ENCODE peak calls at places on chromosomes 4 and X, in five cellular contexts. D is ovary, Y is DND-41, B is MM.1S, C is uterus. V is an unnamed sample. For H3K9me3, the result is how much of the 10 kb centered on the place peaks cover.

GRCh38 chr4:168654206-168655174 is 157.6 kb downstream of the PALLD start:
- DNase-seq in D (no peak), Y (no peak), B (peak), C (no peak), V (no peak)

GRCh38 chrX:41441934-41442823 is 5.0 kb upstream of the NYX start:
- DNase-seq in D (peak), Y (peak), B (peak), C (peak), V (no peak)

GRCh38 chr4:80322716-80323115 is 12.8 kb upstream of the CFAP299 start:
- DNase-seq in D (no peak), Y (peak), B (peak), C (no peak), V (no peak)

GRCh38 chrX:30957753-30958152 is 68.7 kb upstream of the TAB3 start:
- DNase-seq in D (no peak), Y (no peak), B (no peak), C (no peak), V (no peak)

GRCh38 chr4:101724093-101724492 is 66.4 kb upstream of the BANK1 start:
- DNase-seq in D (no peak), Y (no peak), B (peak), C (no peak), V (no peak)

GRCh38 chr4:61783050-61783449 is 582.9 kb downstream of the ADGRL3 start:
- DNase-seq in D (no peak), Y (no peak), B (no peak), C (no peak), V (no peak)

GRCh38 chrX:54639018-54639345 is 109.0 kb downstream of the GNL3L start:
- DNase-seq in D (no peak), Y (no peak), B (no peak), C (no peak), V (no peak)

GRCh38 chrX:19593684-19594083 is 78.4 kb upstream of the MAP3K15 start:
- DNase-seq in D (no peak), Y (peak), B (peak), C (no peak), V (no peak)

GRCh38 chr4:95118507-95118906 is 360.8 kb downstream of the BMPR1B start:
- DNase-seq in D (no peak), Y (no peak), B (no peak), C (no peak), V (no peak)

GRCh38 chr4:71241467-71242401 is 97.1 kb upstream of the SLC4A4 start:
- DNase-seq in D (no peak), Y (no peak), B (no peak), C (no peak), V (no peak)

GRCh38 chr4:48016141-48017107 is at the start of the genes CNGA1 and NIPAL1:
- DNase-seq in D (peak), Y (no peak), B (peak), C (peak), V (peak)

GRCh38 chrX:11724122-11725017 is 33.7 kb upstream of the MSL3 start:
- DNase-seq in D (no peak), Y (peak), B (peak), C (peak), V (no peak)

GRCh38 chr4:16952462-16952871 is 54.0 kb upstream of the LDB2 start:
- DNase-seq in D (no peak), Y (no peak), B (no peak), C (no peak), V (no peak)
- H3K4me3 ChIP-seq in D (no peak), Y (no peak), B (no peak), C (no peak), V (no peak)

GRCh38 chrX:40310016-40310415 is 212.3 kb upstream of the BCOR start:
- DNase-seq in D (peak), Y (no peak), B (no peak), C (no peak), V (no peak)

GRCh38 chrX:40316502-40316901 is 218.7 kb upstream of the BCOR start:
- DNase-seq in D (no peak), Y (no peak), B (no peak), C (no peak), V (no peak)

GRCh38 chrX:40314070-40314469 is 216.3 kb upstream of the BCOR start:
- DNase-seq in D (no peak), Y (no peak), B (no peak), C (no peak), V (no peak)

GRCh38 chrX:40318076-40318475 is 220.3 kb upstream of the BCOR start:
- DNase-seq in D (no peak), Y (no peak), B (no peak), C (no peak), V (no peak)

DNA sequence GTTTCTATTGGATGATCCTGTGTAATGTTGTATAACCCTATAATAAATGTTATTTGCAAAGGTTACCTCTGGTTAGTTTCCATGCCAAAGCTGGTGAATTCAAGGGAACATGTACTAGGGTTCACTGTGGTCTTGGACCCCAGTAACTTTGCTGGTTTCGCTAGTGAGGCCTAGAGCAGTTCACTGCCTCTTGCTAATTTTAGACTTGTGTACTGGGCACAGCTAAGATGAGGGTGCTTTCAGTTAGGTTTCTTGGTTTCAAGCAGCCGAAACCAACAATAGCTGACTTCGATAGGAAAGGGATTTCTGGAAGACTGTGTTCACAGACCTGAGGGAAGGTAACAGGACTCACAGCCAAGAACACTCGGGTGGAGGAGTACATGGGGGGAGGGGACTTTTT is 215.5 kb upstream of the BCOR start:
- DNase-seq in D (no peak), Y (no peak), B (peak), C (no peak), V (no peak)
- H3K9me3 ChIP-seq in D (under half), Y (under half), B (under half), C (under half), V (under half)

GRCh38 chrX:1657367-1658082 is 42.7 kb downstream of the ASMT start:
- DNase-seq in D (no peak), Y (no peak), B (no peak), C (no peak), V (no peak)

GRCh38 chrX:1658083-1658463 is 43.2 kb downstream of the ASMT start:
- DNase-seq in D (no peak), Y (no peak), B (no peak), C (no peak), V (no peak)

GRCh38 chrX:1659664-1660461 is 45.0 kb downstream of the ASMT start:
- DNase-seq in D (no peak), Y (no peak), B (no peak), C (no peak), V (no peak)

GRCh38 chrX:1661922-1662221 is 47.0 kb downstream of the ASMT start:
- DNase-seq in D (no peak), Y (no peak), B (no peak), C (no peak), V (no peak)

DNA sequence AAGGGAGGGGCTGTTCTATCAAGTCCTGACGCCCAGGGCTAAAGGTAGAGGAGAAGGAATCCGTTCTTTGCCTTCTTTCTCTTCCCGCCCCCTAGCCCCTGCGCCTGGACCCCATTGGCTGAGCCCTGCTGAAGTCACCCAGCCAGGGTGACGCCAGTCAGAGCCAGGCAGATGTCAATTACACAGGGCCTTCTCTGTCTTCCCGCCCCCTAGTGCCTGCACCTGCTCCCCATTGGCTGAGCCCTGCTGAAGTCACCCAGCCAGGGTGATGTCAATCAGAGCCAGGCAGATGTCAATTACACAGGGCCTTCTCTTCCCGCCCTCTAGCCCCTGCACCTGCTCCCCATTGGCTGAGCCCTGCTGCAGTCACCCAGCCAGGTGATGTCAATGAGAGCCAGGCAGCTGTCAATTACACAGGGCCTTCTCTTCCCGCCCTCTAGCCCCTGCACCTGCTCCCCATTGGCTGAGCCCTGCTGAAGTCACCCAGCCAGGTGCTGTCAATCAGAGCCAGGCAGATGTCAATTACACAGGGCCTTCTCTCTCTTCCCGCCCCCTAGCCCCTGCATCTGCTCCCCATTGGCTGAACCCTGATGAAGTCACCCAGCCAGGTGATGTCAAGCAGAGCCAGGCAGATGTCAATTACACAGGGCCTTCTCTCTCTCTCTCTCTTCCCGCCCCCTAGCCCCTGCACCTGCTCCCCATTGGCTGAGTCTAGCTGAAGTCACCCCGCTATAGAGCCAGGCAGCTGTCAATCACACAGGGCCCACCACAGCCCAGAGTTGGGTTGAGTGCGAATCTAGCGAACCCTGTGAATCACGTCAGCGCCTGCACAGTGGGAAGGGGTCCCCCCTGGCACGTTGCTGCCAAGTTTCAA is 46.4 kb downstream of the ASMT start:
- DNase-seq in D (no peak), Y (peak), B (peak), C (peak), V (peak)
- H3K4me3 ChIP-seq in D (no peak), Y (peak), B (peak), C (no peak), V (no peak)

GRCh38 chrX:21657318-21658151 is 595 bp downstream of the KLHL34 start:
- DNase-seq in D (no peak), Y (no peak), B (no peak), C (no peak), V (no peak)

GRCh38 chrX:21658152-21658737 is at the start of gene KLHL34:
- DNase-seq in D (no peak), Y (no peak), B (no peak), C (no peak), V (no peak)

GRCh38 chrX:21656587-21657317 is 1.4 kb downstream of the KLHL34 start:
- DNase-seq in D (no peak), Y (no peak), B (no peak), C (no peak), V (no peak)

GRCh38 chrX:21659320-21659719 is 1.2 kb upstream of the KLHL34 start:
- DNase-seq in D (no peak), Y (no peak), B (no peak), C (no peak), V (no peak)

DNA sequence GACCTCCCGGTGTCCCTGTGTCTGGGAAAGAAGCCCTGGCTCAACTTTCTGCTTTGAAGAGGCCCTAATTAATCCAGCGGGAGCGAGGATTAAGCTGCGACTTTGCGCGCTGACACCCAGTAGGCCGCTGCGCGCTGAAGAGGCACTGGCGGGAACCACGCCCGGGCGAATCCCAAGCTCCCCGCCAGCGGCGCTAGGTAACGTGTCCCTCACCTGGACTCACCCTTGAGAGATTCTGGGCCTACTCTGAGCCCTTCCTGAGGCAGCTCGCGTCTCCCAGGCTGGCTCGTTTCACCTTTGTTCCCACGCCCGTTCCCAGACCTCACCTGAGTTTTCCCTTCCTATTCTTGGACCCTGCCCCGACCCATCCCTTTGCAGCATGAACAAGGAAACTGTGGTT is 616 bp upstream of the KLHL34 start:
- DNase-seq in D (no peak), Y (no peak), B (no peak), C (no peak), V (no peak)
- H3K9me3 ChIP-seq in D (under half), Y (under half), B (under half), C (under half), V (under half)

DNA sequence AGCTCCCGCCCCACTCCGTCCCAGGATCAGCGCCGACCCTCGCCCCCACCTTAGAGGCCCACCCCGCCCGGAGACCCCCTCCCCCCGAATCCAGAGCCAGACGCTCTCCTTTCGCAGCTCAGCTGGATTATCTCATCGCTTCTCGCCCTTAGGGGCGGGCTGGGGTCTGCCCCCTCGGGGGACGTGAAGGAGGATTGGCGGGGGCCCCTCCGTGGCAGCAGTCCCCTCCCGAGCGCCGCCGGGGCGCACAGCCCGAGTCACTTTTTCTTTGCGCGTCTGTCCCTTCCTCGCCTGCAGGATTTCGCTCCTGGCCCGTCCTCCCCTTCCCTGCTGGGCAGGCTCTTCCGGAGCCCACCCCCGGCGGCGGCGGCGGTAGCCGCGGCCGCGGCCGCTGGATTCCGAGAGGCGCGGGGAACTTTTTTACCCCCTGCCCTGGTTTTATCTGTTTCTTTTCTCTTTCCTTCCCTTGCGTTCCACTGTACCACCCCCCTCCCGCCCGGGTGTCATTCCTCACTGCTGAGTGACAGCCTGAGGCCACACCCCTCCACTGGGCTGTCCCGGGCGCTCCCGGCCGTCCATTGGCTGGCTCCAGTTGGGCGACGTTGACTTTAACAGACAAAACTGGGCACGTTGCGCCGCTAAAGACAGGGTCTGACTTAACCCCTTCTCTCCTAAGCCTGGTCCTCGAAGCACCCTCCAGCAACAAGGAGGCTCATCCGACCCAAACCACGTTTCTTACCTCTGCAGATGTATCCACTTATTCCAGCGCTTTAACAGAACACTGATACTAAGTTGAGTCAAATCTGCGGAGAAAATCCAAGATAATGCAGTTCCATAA is 467 bp upstream of the NKX3-2 start:
- DNase-seq in D (peak), Y (no peak), B (no peak), C (peak), V (peak)
- H3K4me3 ChIP-seq in D (peak), Y (no peak), B (no peak), C (peak), V (peak)